ENCODE peak calls at places on chromosomes 11 and 22, in five cellular contexts. S is AG04450, G is endodermal cell, W is uterus, O is mesenchymal stem cell. J is an unnamed sample.

GRCh38 chr22:35299717-35300497 is at the start of gene TOM1:
- DNase-seq in S (peak), O (peak), W (peak), G (peak), J (peak)

GRCh38 chr11:36487619-36488018 is 22.5 kb downstream of the TRAF6 start:
- DNase-seq in O (no peak), G (no peak), W (no peak), S (no peak), J (no peak)

GRCh38 chr11:32416301-32416700 is 19.0 kb downstream of the WT1 start:
- DNase-seq in O (no peak), G (no peak), S (no peak), W (no peak), J (no peak)

GRCh38 chr11:117071344-117071787 is 26.9 kb downstream of the SIK3 start:
- DNase-seq in S (no peak), G (no peak), O (peak), W (peak), J (peak)

GRCh38 chr11:117231637-117232021 is 244 bp downstream of the PCSK7 start:
- DNase-seq in S (no peak), W (no peak), O (no peak), G (no peak), J (no peak)

GRCh38 chr11:43943931-43944751 is 1.7 kb downstream of the C11orf96 start:
- DNase-seq in G (peak), O (no peak), S (no peak), W (peak), J (peak)

GRCh38 chr11:17386331-17387084 is 2.0 kb downstream of the KCNJ11 start:
- DNase-seq in G (peak), O (peak), W (peak), S (no peak), J (peak)

GRCh38 chr11:20055312-20055711 is 105.0 kb downstream of the DBX1 start:
- DNase-seq in O (no peak), S (no peak), W (no peak), G (no peak), J (no peak)

GRCh38 chr22:17214416-17215043 is 4.7 kb downstream of the ADA2 start:
- DNase-seq in S (no peak), W (no peak), O (no peak), G (no peak), J (peak)

GRCh38 chr22:30405731-30406130 is 8.9 kb downstream of the SEC14L2 start:
- DNase-seq in W (no peak), O (no peak), S (no peak), G (no peak), J (no peak)

GRCh38 chr22:45750626-45751025 is 79.0 kb downstream of the ATXN10 start:
- DNase-seq in O (no peak), G (no peak), W (no peak), S (no peak), J (no peak)

GRCh38 chr11:77065878-77066228 is 918 bp upstream of the CAPN5 start:
- DNase-seq in G (no peak), W (peak), S (no peak), O (peak), J (peak)

GRCh38 chr22:20660441-20661054 is 113.4 kb upstream of the SERPIND1 start:
- DNase-seq in S (no peak), O (no peak), W (no peak), G (no peak), J (no peak)

GRCh38 chr11:14300661-14301304 is 58.2 kb downstream of the RRAS2 start:
- DNase-seq in W (peak), G (peak), S (no peak), O (peak), J (peak)

GRCh38 chr22:22047776-22048175 is 65.2 kb upstream of the TOP3B start:
- DNase-seq in W (no peak), G (no peak), O (no peak), S (no peak), J (no peak)

GRCh38 chr22:37472418-37473006 is 13.7 kb downstream of the MFNG start:
- DNase-seq in G (peak), W (no peak), O (peak), S (no peak), J (no peak)

GRCh38 chr11:60905551-60906113 is 753 bp downstream of the PRPF19 start:
- DNase-seq in S (no peak), O (peak), G (no peak), W (no peak), J (no peak)

GRCh38 chr22:19959043-19959586 is 17.5 kb upstream of the TXNRD2 start:
- DNase-seq in O (peak), W (peak), S (no peak), G (peak), J (peak)

GRCh38 chr22:49278357-49278756 is 549.3 kb downstream of the BRD1 start:
- DNase-seq in S (no peak), W (no peak), G (no peak), O (no peak), J (no peak)

GRCh38 chr22:27317156-27317555 is 484.4 kb downstream of the MN1 start:
- DNase-seq in S (no peak), W (no peak), G (peak), O (peak), J (no peak)

GRCh38 chr22:19430890-19431541 is 517 bp downstream of the HIRA start:
- DNase-seq in O (peak), W (no peak), G (peak), S (no peak), J (peak)

GRCh38 chr22:21865041-21865440 is 2.4 kb downstream of the MAPK1 start:
- DNase-seq in G (no peak), W (peak), O (peak), S (peak), J (no peak)

GRCh38 chr11:36002196-36002595 is 58.3 kb downstream of the LDLRAD3 start:
- DNase-seq in S (no peak), W (no peak), G (no peak), O (no peak), J (peak)

GRCh38 chr11:62108971-62109391 is 14.8 kb upstream of the INCENP start:
- DNase-seq in W (no peak), G (no peak), S (no peak), O (peak), J (no peak)
- H3K27ac ChIP-seq in W (no peak), G (no peak), S (peak), O (no peak), J (no peak)

GRCh38 chr11:47536925-47537324 is 16.0 kb downstream of the CELF1 start:
- DNase-seq in W (no peak), G (no peak), O (no peak), S (no peak), J (no peak)

GRCh38 chr11:47532597-47533213 is 20.2 kb downstream of the CELF1 start:
- DNase-seq in W (no peak), O (peak), G (no peak), S (no peak), J (no peak)

GRCh38 chr11:47538741-47539575 is 14.0 kb downstream of the CELF1 start:
- DNase-seq in O (no peak), W (no peak), S (no peak), G (no peak), J (no peak)

GRCh38 chr11:47534707-47535251 is 18.2 kb downstream of the CELF1 start:
- DNase-seq in W (no peak), S (no peak), O (no peak), G (no peak), J (no peak)

GRCh38 chr11:47533690-47534135 is 19.2 kb downstream of the CELF1 start:
- DNase-seq in S (no peak), W (no peak), G (no peak), O (peak), J (no peak)
- H3K27ac ChIP-seq in S (peak), W (no peak), G (no peak), O (no peak), J (peak)

DNA sequence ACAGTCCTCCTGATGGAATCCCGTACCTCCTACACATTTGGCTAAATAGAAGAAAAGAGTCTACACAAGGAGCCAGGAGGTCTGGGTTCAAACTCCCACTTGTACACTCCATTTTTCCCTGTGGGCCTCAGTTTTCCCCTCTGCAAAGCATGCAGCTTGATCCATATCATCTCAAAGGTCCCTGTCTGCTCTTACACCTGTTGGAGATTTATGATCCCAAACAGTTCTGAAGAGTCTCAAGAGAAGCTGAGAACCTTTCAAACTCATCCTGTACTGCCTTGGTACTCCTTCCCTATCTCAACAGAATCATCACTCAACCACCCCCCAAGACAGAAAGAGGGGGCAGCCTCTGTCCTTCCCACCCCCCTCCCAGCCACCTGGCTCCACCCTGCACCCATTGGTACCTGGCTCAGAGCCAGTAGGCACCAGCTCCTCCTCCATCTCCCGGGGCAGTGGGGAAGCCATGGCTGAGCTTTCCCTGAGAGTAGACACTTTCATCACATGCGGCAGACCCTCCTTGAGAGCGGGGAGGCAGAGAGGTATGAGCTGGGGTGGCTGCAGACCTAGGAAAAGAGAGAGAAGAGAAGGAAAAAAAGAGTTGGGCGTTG is 3.3 kb downstream of the TNKS1BP1 start:
- DNase-seq in O (no peak), S (no peak), G (no peak), W (no peak), J (no peak)
- H3K27ac ChIP-seq in O (peak), S (peak), G (no peak), W (peak), J (peak)

DNA sequence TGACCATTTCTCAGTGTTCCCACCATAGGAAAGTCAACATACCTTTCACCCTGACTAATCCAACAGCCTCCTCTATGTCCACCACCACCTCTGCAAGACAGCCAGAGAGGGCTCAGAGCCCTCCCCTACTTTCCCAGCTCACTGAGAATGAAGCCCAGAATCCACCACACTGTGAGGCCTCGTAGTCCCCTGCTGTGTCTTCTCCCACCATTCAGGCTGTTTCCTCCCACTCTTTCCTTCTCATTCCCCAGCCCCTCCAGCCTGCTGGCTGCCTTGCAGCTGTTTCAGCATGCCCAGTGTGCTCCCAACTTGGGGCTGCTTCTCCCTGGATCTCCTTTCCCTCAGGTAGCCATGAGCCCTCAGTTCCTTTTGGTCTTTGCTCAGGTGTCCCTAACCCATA is 27.0 kb downstream of the SGSM3 start:
- DNase-seq in W (no peak), S (no peak), G (no peak), O (peak), J (no peak)
- H3K27ac ChIP-seq in W (no peak), S (peak), G (peak), O (peak), J (no peak)

DNA sequence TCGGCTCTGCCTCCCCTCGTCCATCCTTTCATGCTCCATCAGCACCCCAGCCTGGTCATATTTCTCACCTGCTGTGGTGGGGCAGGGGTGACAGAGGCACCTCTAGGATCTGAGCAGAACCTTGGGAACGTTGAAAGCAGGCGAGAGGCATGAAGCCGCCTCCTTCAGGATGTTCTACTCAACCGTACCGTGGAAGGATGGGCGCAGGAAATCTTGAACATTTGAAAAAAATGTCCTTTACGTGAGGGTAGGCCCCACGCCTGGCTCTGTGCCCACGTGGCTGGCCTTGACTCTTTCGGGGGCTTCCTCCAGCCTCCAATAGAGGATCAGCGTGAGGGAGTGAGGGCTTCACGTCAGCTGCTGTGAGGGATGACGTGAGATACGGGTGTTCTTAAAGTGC is 90.7 kb downstream of the TBC1D22A start:
- DNase-seq in G (no peak), W (no peak), S (no peak), O (no peak), J (no peak)
- H3K27ac ChIP-seq in G (no peak), W (no peak), S (no peak), O (no peak), J (no peak)

DNA sequence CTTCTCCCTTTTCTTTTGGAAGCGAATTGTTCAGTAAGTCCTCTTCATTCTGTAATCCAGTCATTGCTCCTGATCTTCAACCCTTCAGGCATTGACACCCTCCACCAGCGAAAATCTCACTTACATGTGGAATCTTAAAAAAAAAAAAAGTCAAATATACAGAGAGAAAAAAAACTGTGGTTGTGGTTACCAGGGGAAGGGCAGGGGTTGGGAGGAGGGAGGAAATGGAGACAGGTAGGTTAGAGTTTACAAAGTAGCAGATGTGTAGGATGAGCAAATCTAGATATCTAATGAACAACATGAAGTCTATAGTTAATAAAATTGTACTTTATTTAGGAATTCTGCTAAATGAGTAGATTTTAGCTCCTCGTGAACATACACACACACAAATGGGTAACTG is 17.7 kb upstream of the TMEM123 start:
- DNase-seq in W (no peak), S (no peak), O (no peak), G (no peak), J (no peak)
- H3K27ac ChIP-seq in W (peak), S (no peak), O (no peak), G (no peak), J (no peak)

GRCh38 chr11:5992604-5993251 is 5.9 kb upstream of the OR52L1 start:
- DNase-seq in G (no peak), O (peak), W (no peak), S (no peak), J (no peak)
- H3K27ac ChIP-seq in G (no peak), O (no peak), W (no peak), S (no peak), J (no peak)

J was measured in psoas muscle.